ENCODE peak calls at places on chromosomes 2 and 18, in eight cellular contexts. T, R, G, H, E, V, Q and P are unnamed samples.

GRCh38 chr2:32450851-32451250 is 94.0 kb downstream of the BIRC6 start:
- DNase-seq in E (no peak), V (no peak), H (no peak), R (no peak), G (no peak), Q (no peak), T (no peak), P (no peak)

GRCh38 chr2:7749895-7750559 is 832.8 kb downstream of the RNF144A start:
- DNase-seq in E (no peak), R (no peak), G (no peak), H (no peak), T (no peak), V (no peak), Q (no peak), P (no peak)

GRCh38 chr2:38430196-38430595 is 53.1 kb upstream of the ATL2 start:
- DNase-seq in H (no peak), T (no peak), Q (no peak), V (no peak), R (no peak), E (peak), G (no peak), P (no peak)

GRCh38 chr2:237558918-237559645 is 7.3 kb upstream of the PRLH start:
- DNase-seq in R (no peak), V (peak), T (no peak), Q (peak), E (no peak), G (peak), H (peak), P (peak)

GRCh38 chr2:62309465-62310091 is 113.7 kb downstream of the B3GNT2 start:
- DNase-seq in Q (no peak), V (peak), R (no peak), H (no peak), G (no peak), T (peak), E (no peak), P (no peak)

GRCh38 chr2:237693281-237694039 is 66.1 kb downstream of the LRRFIP1 start:
- DNase-seq in V (no peak), E (no peak), T (peak), G (no peak), Q (peak), R (no peak), H (no peak), P (no peak)

GRCh38 chr18:59706499-59706898 is 9.3 kb upstream of the CCBE1 start:
- DNase-seq in G (no peak), V (no peak), E (no peak), H (no peak), T (no peak), R (no peak), Q (no peak), P (no peak)

GRCh38 chr2:147843421-147843863 is 1.4 kb upstream of the ACVR2A start:
- DNase-seq in T (no peak), G (no peak), E (no peak), V (no peak), R (no peak), H (no peak), Q (no peak), P (no peak)

GRCh38 chr2:96507957-96508520 is 2.9 kb upstream of the NEURL3 start:
- DNase-seq in V (peak), H (peak), E (peak), G (peak), R (peak), T (peak), Q (peak), P (peak)

GRCh38 chr2:16281451-16282330 is 341.3 kb downstream of the MYCN start:
- DNase-seq in H (no peak), R (peak), V (no peak), T (no peak), Q (peak), E (peak), G (no peak), P (peak)

GRCh38 chr2:1976725-1977416 is 232.6 kb upstream of the PXDN start:
- DNase-seq in E (no peak), G (no peak), V (no peak), H (no peak), T (no peak), R (no peak), Q (no peak), P (no peak)

GRCh38 chr18:44324361-44324760 is 356.3 kb upstream of the SETBP1 start:
- DNase-seq in V (no peak), E (no peak), G (no peak), H (no peak), R (no peak), T (no peak), Q (no peak), P (no peak)

GRCh38 chr18:49273201-49273880 is 187.1 kb downstream of the DYM start:
- DNase-seq in Q (no peak), R (no peak), G (no peak), V (no peak), H (no peak), E (no peak), T (no peak), P (no peak)

GRCh38 chr2:11692966-11693521 is 23.0 kb upstream of the NTSR2 start:
- DNase-seq in T (peak), Q (peak), E (no peak), H (peak), R (no peak), G (no peak), V (peak), P (peak)

GRCh38 chr2:171846894-171847293 is 47.1 kb downstream of the SLC25A12 start:
- DNase-seq in V (no peak), Q (no peak), E (no peak), H (no peak), R (no peak), G (no peak), T (no peak), P (no peak)

GRCh38 chr2:105129722-105130232 is 91.9 kb downstream of the MRPS9 start:
- DNase-seq in Q (no peak), G (no peak), V (no peak), T (no peak), E (no peak), R (no peak), H (no peak), P (no peak)

GRCh38 chr2:47499621-47500309 is 96.8 kb downstream of the MSH2 start:
- DNase-seq in G (no peak), R (no peak), T (no peak), V (no peak), Q (no peak), E (no peak), H (no peak), P (no peak)

GRCh38 chr2:206918258-206918657 is 21.1 kb upstream of the CPO start:
- DNase-seq in R (no peak), G (no peak), V (no peak), T (no peak), Q (no peak), H (no peak), E (no peak), P (no peak)

GRCh38 chr2:62467475-62468321 is 38.3 kb downstream of the TMEM17 start:
- DNase-seq in Q (peak), T (no peak), G (peak), R (no peak), H (no peak), E (no peak), V (no peak), P (no peak)

GRCh38 chr18:76662621-76663020 is 159.7 kb upstream of the ZNF236 start:
- DNase-seq in Q (no peak), R (no peak), V (no peak), G (no peak), H (no peak), T (no peak), E (no peak), P (peak)

GRCh38 chr2:241350878-241351639 is 5.0 kb upstream of the FARP2 start:
- DNase-seq in E (no peak), V (no peak), H (no peak), R (no peak), G (no peak), T (no peak), Q (peak), P (no peak)

GRCh38 chr2:30315391-30316055 is 84.2 kb downstream of the LBH start:
- DNase-seq in G (no peak), Q (no peak), T (no peak), E (no peak), H (no peak), V (no peak), R (no peak), P (no peak)

GRCh38 chr18:49335677-49336076 is 124.8 kb downstream of the DYM start:
- DNase-seq in T (no peak), Q (peak), V (no peak), E (no peak), R (no peak), H (no peak), G (no peak), P (no peak)

GRCh38 chr2:113370478-113371091 is 66.9 kb upstream of the ZNG1B start:
- DNase-seq in G (peak), T (peak), E (no peak), H (peak), Q (peak), R (peak), V (peak), P (peak)

GRCh38 chr2:46135936-46136335 is 161.3 kb upstream of the EPAS1 start:
- DNase-seq in T (no peak), R (no peak), G (no peak), H (no peak), E (no peak), Q (no peak), V (no peak), P (peak)

GRCh38 chr18:76209597-76209996 is 285.4 kb downstream of the ZNF516 start:
- DNase-seq in Q (no peak), V (no peak), G (no peak), H (no peak), E (no peak), R (no peak), T (no peak), P (no peak)

GRCh38 chr2:196247114-196247978 is 76.0 kb upstream of the STK17B start:
- DNase-seq in R (no peak), E (no peak), G (no peak), H (no peak), T (no peak), Q (no peak), V (no peak), P (no peak)

GRCh38 chr2:38797276-38797675 is 19.3 kb downstream of the GEMIN6 start:
- DNase-seq in R (peak), G (no peak), H (no peak), T (no peak), E (no peak), V (no peak), Q (peak), P (no peak)

GRCh38 chr18:24492445-24492844 is 32.0 kb downstream of the HRH4 start:
- DNase-seq in T (peak), V (no peak), Q (no peak), G (no peak), E (peak), H (no peak), R (no peak), P (no peak)

GRCh38 chr2:66433945-66434678 is 813 bp upstream of the MEIS1 start:
- DNase-seq in V (no peak), Q (peak), E (peak), G (peak), T (no peak), H (peak), R (peak), P (peak)

GRCh38 chr2:46751897-46752296 is 163.7 kb downstream of the MCFD2 start:
- DNase-seq in E (no peak), Q (no peak), G (no peak), R (no peak), T (no peak), H (no peak), V (no peak), P (no peak)

GRCh38 chr18:41324934-41325333 is 630.1 kb upstream of the PIK3C3 start:
- DNase-seq in T (no peak), E (no peak), R (no peak), Q (no peak), H (no peak), V (no peak), G (no peak), P (no peak)

GRCh38 chr2:150075831-150076230 is 411.6 kb downstream of the RND3 start:
- DNase-seq in T (no peak), Q (peak), E (no peak), G (no peak), R (peak), V (no peak), H (no peak), P (no peak)

GRCh38 chr18:54284967-54285785 is 15.9 kb downstream of the POLI start:
- DNase-seq in H (no peak), R (peak), T (no peak), Q (no peak), G (peak), E (no peak), V (no peak), P (no peak)

GRCh38 chr18:50013363-50014138 is 181.4 kb downstream of the MYO5B start:
- DNase-seq in G (no peak), R (no peak), E (no peak), T (no peak), H (no peak), Q (no peak), V (no peak), P (no peak)

DNA sequence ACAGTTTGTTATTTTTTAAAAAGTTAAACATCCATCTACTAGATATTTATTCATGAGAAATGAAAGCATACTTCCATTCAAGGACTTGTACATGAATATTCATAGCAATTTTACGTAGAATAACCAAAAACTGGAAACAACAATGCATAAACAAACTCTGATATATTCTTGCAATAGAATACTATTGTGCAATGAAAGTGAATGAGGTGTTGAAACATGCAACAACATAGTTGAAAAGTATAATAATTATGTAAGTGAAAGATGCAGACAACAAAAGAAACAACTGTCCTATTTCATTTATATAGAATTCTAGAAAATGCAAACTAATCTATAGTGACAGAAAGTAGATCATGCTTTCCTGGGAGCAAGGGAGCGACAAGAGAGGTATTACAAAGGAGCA is 206.6 kb upstream of the KLHL29 start:
- DNase-seq in E (no peak), Q (no peak), V (no peak), R (no peak), G (no peak), H (no peak), T (no peak), P (no peak)
- TF ChIP-seq POLR2A in E (no peak), Q (no peak), V (no peak), R (no peak), G (no peak), H (no peak), T (no peak), P (no peak)

GRCh38 chr2:145765889-145766288 is 1246.0 kb upstream of the ZEB2 start:
- DNase-seq in T (no peak), R (no peak), G (no peak), Q (no peak), H (no peak), E (no peak), V (no peak), P (no peak)
- TF ChIP-seq POLR2A in T (no peak), R (no peak), G (no peak), Q (no peak), H (no peak), E (no peak), V (no peak), P (no peak)

DNA sequence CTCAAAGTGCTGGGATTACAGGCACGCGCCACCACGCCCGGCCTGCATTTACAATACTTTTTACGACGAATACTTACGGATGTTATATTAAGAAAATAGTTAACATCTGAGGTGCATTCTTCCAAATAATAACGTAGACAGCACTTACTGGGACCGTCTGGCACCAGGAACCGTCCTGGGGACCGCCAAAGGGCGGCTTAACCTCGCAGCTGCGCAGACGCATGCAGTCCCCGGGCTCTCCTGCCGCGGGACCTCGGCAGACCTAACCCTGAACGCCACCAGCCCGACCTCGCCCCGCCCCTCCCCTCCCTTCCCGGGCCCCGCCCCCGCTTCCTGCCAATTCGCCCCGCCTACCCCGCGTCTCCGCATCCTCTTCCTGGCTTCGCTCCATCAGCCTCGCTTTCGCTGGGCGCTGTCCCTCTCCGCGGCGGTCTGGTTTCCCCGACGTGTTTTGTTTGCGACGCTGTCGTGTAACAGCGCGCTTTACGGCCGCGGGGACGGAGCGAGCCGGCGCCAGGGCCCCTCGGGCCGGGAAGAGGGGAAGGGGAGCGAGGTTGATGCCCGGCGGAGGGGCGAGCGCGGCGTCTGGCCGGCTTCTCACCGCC is at the start of gene CNOT11:
- DNase-seq in Q (peak), G (peak), H (peak), R (peak), E (peak), V (peak), T (peak), P (peak)
- TF ChIP-seq POLR2A in Q (peak), G (peak), H (peak), R (peak), E (no peak), V (peak), T (peak), P (no peak)

GRCh38 chr2:213152065-213152794 is 818 bp upstream of the IKZF2 start:
- DNase-seq in Q (peak), H (peak), T (peak), E (peak), R (peak), V (peak), G (peak), P (peak)
- TF ChIP-seq POLR2A in Q (no peak), H (no peak), T (no peak), E (no peak), R (no peak), V (no peak), G (no peak), P (no peak)